ENCODE peak calls at places on chromosomes 12 and 14, in six cellular contexts. T is EL; R is activated CD8-positive, alpha-beta memory T cell treated with anti-CD3 and anti-CD28 coated beads for 24 hours; O is stimulated activated CD8-positive, alpha-beta memory T cell treated with anti-CD3 and anti-CD28 coated beads, Interleukin-2, amount 100 ng/mL, for 48 hours; M is pancreas; D is posterior cingulate gyrus. J is an unnamed sample.

GRCh38 chr14:91008759-91009409 is 51.6 kb downstream of the RPS6KA5 start:
- DNase-seq in T (no peak), R (no peak), O (no peak), M (no peak), D (no peak), J (no peak)

GRCh38 chr12:122646568-122647220 is 56.5 kb downstream of the HCAR2 start:
- DNase-seq in T (peak; percentile 89), R (peak; percentile 67), O (peak; percentile 38), M (no peak), D (no peak), J (no peak)

GRCh38 chr12:40921563-40922163 is 229.4 kb downstream of the CNTN1 start:
- DNase-seq in T (peak; percentile 2), R (no peak), O (no peak), M (no peak), D (no peak), J (no peak)

GRCh38 chr12:78120866-78121590 is 290.3 kb downstream of the NAV3 start:
- DNase-seq in T (peak; percentile 23), R (no peak), O (no peak), M (no peak), D (no peak), J (no peak)

GRCh38 chr14:105911006-105911847 is 384.8 kb downstream of the TMEM121 start:
- DNase-seq in T (no peak), R (no peak), O (no peak), M (no peak), D (peak; percentile 74), J (no peak)

GRCh38 chr12:52371716-52372115 is 4.4 kb upstream of the KRT85 start:
- DNase-seq in T (no peak), R (no peak), O (no peak), M (no peak), D (no peak), J (no peak)

GRCh38 chr12:49967042-49967776 is 5.5 kb downstream of the AQP5 start:
- DNase-seq in T (peak; percentile 81), R (peak; percentile 99), O (peak; percentile 94), M (peak; percentile 90), D (peak; percentile 99), J (no peak)

GRCh38 chr12:104680070-104680469 is 223.3 kb downstream of the CHST11 start:
- DNase-seq in T (peak; percentile 9), R (no peak), O (no peak), M (no peak), D (no peak), J (no peak)

GRCh38 chr14:96838449-96838848 is 41.3 kb downstream of the VRK1 start:
- DNase-seq in T (no peak), R (no peak), O (no peak), M (no peak), D (no peak), J (no peak)

GRCh38 chr14:44778562-44778961 is 183.2 kb downstream of the KLHL28 start:
- DNase-seq in T (peak; percentile 2), R (no peak), O (no peak), M (no peak), D (no peak), J (no peak)

GRCh38 chr14:100025111-100025510 is 40.1 kb upstream of the EVL start:
- DNase-seq in T (peak; percentile 59), R (no peak), O (peak; percentile 10), M (no peak), D (no peak), J (no peak)

GRCh38 chr12:102568151-102568815 is 87.9 kb upstream of the IGF1 start:
- DNase-seq in T (peak; percentile 25), R (no peak), O (no peak), M (no peak), D (no peak), J (no peak)